ENCODE peak calls at places on chromosomes 5 and 9, in ten cellular contexts. One of them, this sample, is unnamed.

GRCh38 chr9:94250456-94250855 is 8.6 kb upstream of the ZNF169 start:
- DNase-seq in COR-L47: peak; percentile 88
- DNase-seq in activated naive CD4-positive, alpha-beta T cell treated with anti-CD3 and anti-CD28 coated beads for 36 hours: peak; percentile 45
- DNase-seq in sciatic nerve: no peak
- DNase-seq in A549: no peak
- DNase-seq in ACHN: no peak
- DNase-seq in endodermal cell: peak; percentile 76
- DNase-seq in occipital lobe: no peak
- DNase-seq in hippocampal formation: no peak
- DNase-seq in NCI-H345: no peak
- DNase-seq in this sample: no peak

GRCh38 chr5:67255881-67256280 is 59.3 kb upstream of the CD180 start:
- DNase-seq in COR-L47: no peak
- DNase-seq in activated naive CD4-positive, alpha-beta T cell treated with anti-CD3 and anti-CD28 coated beads for 36 hours: no peak
- DNase-seq in sciatic nerve: no peak
- DNase-seq in A549: no peak
- DNase-seq in ACHN: no peak
- DNase-seq in endodermal cell: no peak
- DNase-seq in occipital lobe: no peak
- DNase-seq in hippocampal formation: no peak
- DNase-seq in NCI-H345: no peak
- DNase-seq in this sample: peak; percentile 25

GRCh38 chr9:29208670-29209069 is 1635.4 kb upstream of the C9orf72 start:
- DNase-seq in COR-L47: peak; percentile 51
- DNase-seq in activated naive CD4-positive, alpha-beta T cell treated with anti-CD3 and anti-CD28 coated beads for 36 hours: no peak
- DNase-seq in sciatic nerve: no peak
- DNase-seq in A549: peak; percentile 13
- DNase-seq in ACHN: peak; percentile 2
- DNase-seq in endodermal cell: no peak
- DNase-seq in occipital lobe: no peak
- DNase-seq in hippocampal formation: peak; percentile 36
- DNase-seq in NCI-H345: no peak
- DNase-seq in this sample: peak; percentile 21

GRCh38 chr9:20788526-20789421 is 104.7 kb downstream of the FOCAD start:
- DNase-seq in COR-L47: no peak
- DNase-seq in activated naive CD4-positive, alpha-beta T cell treated with anti-CD3 and anti-CD28 coated beads for 36 hours: no peak
- DNase-seq in sciatic nerve: no peak
- DNase-seq in A549: no peak
- DNase-seq in ACHN: no peak
- DNase-seq in endodermal cell: no peak
- DNase-seq in occipital lobe: no peak
- DNase-seq in hippocampal formation: no peak
- DNase-seq in NCI-H345: no peak
- DNase-seq in this sample: peak; percentile 17

GRCh38 chr5:16812911-16813310 is 123.2 kb downstream of the MYO10 start:
- DNase-seq in COR-L47: peak; percentile 19
- DNase-seq in activated naive CD4-positive, alpha-beta T cell treated with anti-CD3 and anti-CD28 coated beads for 36 hours: no peak
- DNase-seq in sciatic nerve: no peak
- DNase-seq in A549: peak; percentile 72
- DNase-seq in ACHN: no peak
- DNase-seq in endodermal cell: peak; percentile 62
- DNase-seq in occipital lobe: no peak
- DNase-seq in hippocampal formation: no peak
- DNase-seq in NCI-H345: peak; percentile 49
- DNase-seq in this sample: no peak

GRCh38 chr9:136799079-136799853 is 3.1 kb downstream of the CCDC183 start:
- DNase-seq in COR-L47: peak; percentile 87
- DNase-seq in activated naive CD4-positive, alpha-beta T cell treated with anti-CD3 and anti-CD28 coated beads for 36 hours: no peak
- DNase-seq in sciatic nerve: no peak
- DNase-seq in A549: no peak
- DNase-seq in ACHN: no peak
- DNase-seq in endodermal cell: no peak
- DNase-seq in occipital lobe: no peak
- DNase-seq in hippocampal formation: no peak
- DNase-seq in NCI-H345: peak; percentile 60
- DNase-seq in this sample: no peak

GRCh38 chr5:123117989-123118388 is 28.9 kb downstream of the PRDM6 start:
- DNase-seq in COR-L47: no peak
- DNase-seq in activated naive CD4-positive, alpha-beta T cell treated with anti-CD3 and anti-CD28 coated beads for 36 hours: no peak
- DNase-seq in sciatic nerve: no peak
- DNase-seq in A549: no peak
- DNase-seq in ACHN: no peak
- DNase-seq in endodermal cell: no peak
- DNase-seq in occipital lobe: no peak
- DNase-seq in hippocampal formation: no peak
- DNase-seq in NCI-H345: no peak
- DNase-seq in this sample: no peak

GRCh38 chr5:87944553-87945320 is 323.9 kb downstream of the TMEM161B start:
- DNase-seq in COR-L47: peak; percentile 85
- DNase-seq in activated naive CD4-positive, alpha-beta T cell treated with anti-CD3 and anti-CD28 coated beads for 36 hours: no peak
- DNase-seq in sciatic nerve: no peak
- DNase-seq in A549: no peak
- DNase-seq in ACHN: no peak
- DNase-seq in endodermal cell: peak; percentile 67
- DNase-seq in occipital lobe: peak; percentile 81
- DNase-seq in hippocampal formation: peak; percentile 96
- DNase-seq in NCI-H345: peak; percentile 70
- DNase-seq in this sample: no peak

GRCh38 chr5:39213437-39214207 is 5.7 kb downstream of the FYB1 start:
- DNase-seq in COR-L47: no peak
- DNase-seq in activated naive CD4-positive, alpha-beta T cell treated with anti-CD3 and anti-CD28 coated beads for 36 hours: no peak
- DNase-seq in sciatic nerve: no peak
- DNase-seq in A549: no peak
- DNase-seq in ACHN: no peak
- DNase-seq in endodermal cell: no peak
- DNase-seq in occipital lobe: no peak
- DNase-seq in hippocampal formation: no peak
- DNase-seq in NCI-H345: no peak
- DNase-seq in this sample: no peak

GRCh38 chr5:150658699-150659265 is 2.3 kb upstream of the MYOZ3 start:
- DNase-seq in COR-L47: no peak
- DNase-seq in activated naive CD4-positive, alpha-beta T cell treated with anti-CD3 and anti-CD28 coated beads for 36 hours: no peak
- DNase-seq in sciatic nerve: no peak
- DNase-seq in A549: no peak
- DNase-seq in ACHN: no peak
- DNase-seq in endodermal cell: peak; percentile 65
- DNase-seq in occipital lobe: no peak
- DNase-seq in hippocampal formation: no peak
- DNase-seq in NCI-H345: no peak
- DNase-seq in this sample: peak; percentile 13

GRCh38 chr9:20649381-20649780 is 27.1 kb upstream of the MLLT3 start:
- DNase-seq in COR-L47: peak; percentile 49
- DNase-seq in activated naive CD4-positive, alpha-beta T cell treated with anti-CD3 and anti-CD28 coated beads for 36 hours: no peak
- DNase-seq in sciatic nerve: no peak
- DNase-seq in A549: no peak
- DNase-seq in ACHN: no peak
- DNase-seq in endodermal cell: no peak
- DNase-seq in occipital lobe: no peak
- DNase-seq in hippocampal formation: no peak
- DNase-seq in NCI-H345: peak; percentile 62
- DNase-seq in this sample: no peak

GRCh38 chr9:87793292-87793691 is 67.4 kb downstream of the CTSL start:
- DNase-seq in COR-L47: no peak
- DNase-seq in activated naive CD4-positive, alpha-beta T cell treated with anti-CD3 and anti-CD28 coated beads for 36 hours: no peak
- DNase-seq in sciatic nerve: no peak
- DNase-seq in A549: peak; percentile 93
- DNase-seq in ACHN: peak; percentile 13
- DNase-seq in endodermal cell: no peak
- DNase-seq in occipital lobe: no peak
- DNase-seq in hippocampal formation: peak; percentile 14
- DNase-seq in NCI-H345: no peak
- DNase-seq in this sample: peak; percentile 53

GRCh38 chr5:11372191-11372590 is 532.1 kb downstream of the CTNND2 start:
- DNase-seq in COR-L47: no peak
- DNase-seq in activated naive CD4-positive, alpha-beta T cell treated with anti-CD3 and anti-CD28 coated beads for 36 hours: no peak
- DNase-seq in sciatic nerve: no peak
- DNase-seq in A549: no peak
- DNase-seq in ACHN: no peak
- DNase-seq in endodermal cell: no peak
- DNase-seq in occipital lobe: no peak
- DNase-seq in hippocampal formation: no peak
- DNase-seq in NCI-H345: no peak
- DNase-seq in this sample: no peak

GRCh38 chr9:107292811-107293554 is 9.9 kb downstream of the RAD23B start:
- DNase-seq in COR-L47: no peak
- DNase-seq in activated naive CD4-positive, alpha-beta T cell treated with anti-CD3 and anti-CD28 coated beads for 36 hours: no peak
- DNase-seq in sciatic nerve: no peak
- DNase-seq in A549: no peak
- DNase-seq in ACHN: no peak
- DNase-seq in endodermal cell: no peak
- DNase-seq in occipital lobe: no peak
- DNase-seq in hippocampal formation: no peak
- DNase-seq in NCI-H345: no peak
- DNase-seq in this sample: no peak